ENCODE peak calls at places on chromosomes 6 and 20, in four cellular contexts. T, D, E and Q are unnamed samples.

GRCh38 chr20:17494201-17494600 is 37.0 kb downstream of the BFSP1 start:
- DNase-seq in T (no peak), D (no peak), E (no peak), Q (no peak)

GRCh38 chr6:6597682-6598081 is 9.2 kb downstream of the LY86 start:
- DNase-seq in T (no peak), D (no peak), E (no peak), Q (no peak)

GRCh38 chr6:151240036-151240685 is 394 bp downstream of the AKAP12 start:
- DNase-seq in T (peak; percentile 59), D (peak; percentile 64), E (peak; percentile 69), Q (peak; percentile 92)

GRCh38 chr6:105596284-105596755 is 193.4 kb upstream of the PREP start:
- DNase-seq in T (no peak), D (peak; percentile 99), E (no peak), Q (no peak)

GRCh38 chr20:54176610-54177009 is 2.8 kb upstream of the CYP24A1 start:
- DNase-seq in T (no peak), D (no peak), E (no peak), Q (no peak)

GRCh38 chr6:135180458-135181332 is at the start of gene MYB:
- DNase-seq in T (no peak), D (peak; percentile 38), E (peak; percentile 85), Q (peak; percentile 39)

GRCh38 chr20:24497851-24498250 is 28.4 kb downstream of the SYNDIG1 start:
- DNase-seq in T (no peak), D (peak; percentile 33), E (peak; percentile 95), Q (no peak)

GRCh38 chr6:137978252-137978896 is 111.3 kb downstream of the TNFAIP3 start:
- DNase-seq in T (peak; percentile 48), D (no peak), E (no peak), Q (no peak)

GRCh38 chr6:168418151-168418551 is 22.8 kb upstream of the SMOC2 start:
- DNase-seq in T (no peak), D (no peak), E (no peak), Q (peak; percentile 62)

GRCh38 chr6:38241200-38241599 is 398.5 kb downstream of the BTBD9 start:
- DNase-seq in T (no peak), D (peak; percentile 11), E (no peak), Q (no peak)

GRCh38 chr20:17442588-17442987 is 88.6 kb downstream of the BFSP1 start:
- DNase-seq in T (peak; percentile 32), D (no peak), E (no peak), Q (no peak)

GRCh38 chr6:3229566-3230274 is 2.3 kb upstream of the TUBB2B start:
- DNase-seq in T (no peak), D (no peak), E (peak; percentile 46), Q (no peak)

GRCh38 chr6:2103644-2104523 is 141.5 kb downstream of the GMDS start:
- DNase-seq in T (peak; percentile 19), D (peak; percentile 69), E (peak; percentile 15), Q (no peak)

GRCh38 chr6:6826961-6827360 is 238.4 kb downstream of the LY86 start:
- DNase-seq in T (no peak), D (no peak), E (no peak), Q (no peak)

GRCh38 chr6:108837236-108837971 is 10.8 kb upstream of the ARMC2 start:
- DNase-seq in T (no peak), D (peak; percentile 8), E (no peak), Q (no peak)

GRCh38 chr20:35887393-35888064 is 66.8 kb downstream of the SCAND1 start:
- DNase-seq in T (no peak), D (no peak), E (no peak), Q (no peak)

GRCh38 chr6:71698698-71699097 is 187.7 kb upstream of the RIMS1 start:
- DNase-seq in T (no peak), D (no peak), E (no peak), Q (no peak)

GRCh38 chr20:50455656-50456451 is 54.3 kb upstream of the PTPN1 start:
- DNase-seq in T (no peak), D (no peak), E (no peak), Q (no peak)

GRCh38 chr20:20897922-20898321 is 185.5 kb upstream of the RALGAPA2 start:
- DNase-seq in T (no peak), D (no peak), E (no peak), Q (no peak)

GRCh38 chr6:161186173-161186769 is 87.6 kb downstream of the AGPAT4 start:
- DNase-seq in T (peak; percentile 22), D (peak; percentile 90), E (no peak), Q (no peak)

GRCh38 chr6:40293824-40294188 is 293.4 kb downstream of the LRFN2 start:
- DNase-seq in T (no peak), D (no peak), E (no peak), Q (no peak)

GRCh38 chr6:24858154-24858801 is 59.6 kb upstream of the ARMH2 start:
- DNase-seq in T (no peak), D (no peak), E (no peak), Q (no peak)

GRCh38 chr6:86147859-86148258 is 505.2 kb upstream of the SYNCRIP start:
- DNase-seq in T (no peak), D (no peak), E (no peak), Q (no peak)

GRCh38 chr6:1143655-1144054 is 168.2 kb upstream of the FOXQ1 start:
- DNase-seq in T (no peak), D (peak; percentile 87), E (no peak), Q (no peak)

GRCh38 chr6:169145991-169146501 is 107.6 kb downstream of the THBS2 start:
- DNase-seq in T (no peak), D (peak; percentile 59), E (no peak), Q (no peak)

GRCh38 chr20:1894951-1895673 is at the start of gene SIRPA:
- DNase-seq in T (no peak), D (peak; percentile 64), E (peak; percentile 47), Q (peak; percentile 84)

GRCh38 chr6:28606424-28607391 is 81.0 kb downstream of the GPX5 start:
- DNase-seq in T (peak; percentile 87), D (peak; percentile 72), E (peak; percentile 74), Q (peak; percentile 50)

GRCh38 chr6:8707956-8708772 is 272.8 kb upstream of the SLC35B3 start:
- DNase-seq in T (peak; percentile 48), D (no peak), E (peak; percentile 31), Q (no peak)

GRCh38 chr6:146028250-146028789 is 542 bp upstream of the GRM1 start:
- DNase-seq in T (no peak), D (peak; percentile 42), E (peak; percentile 7), Q (peak; percentile 60)

GRCh38 chr20:43746344-43747137 is 19.7 kb upstream of the GTSF1L start:
- DNase-seq in T (no peak), D (no peak), E (peak; percentile 91), Q (no peak)

GRCh38 chr6:113870917-113871316 is 13.8 kb downstream of the MARCKS start:
- DNase-seq in T (no peak), D (peak; percentile 61), E (no peak), Q (no peak)